ENCODE peak calls at places on chromosomes 13 and 19, in nine cellular contexts. U, C, N, A, R, H, E, M and P are unnamed samples.

GRCh38 chr13:68063181-68063580 is 833.0 kb upstream of the PCDH9 start:
- DNase-seq in A (no peak), R (no peak), M (no peak), C (no peak), U (no peak), N (no peak), H (no peak), E (no peak), P (no peak)

GRCh38 chr13:44307255-44307654 is 66.4 kb upstream of the SERP2 start:
- DNase-seq in N (no peak), H (no peak), C (no peak), A (no peak), U (no peak), M (no peak), R (no peak), E (no peak), P (no peak)

GRCh38 chr13:98890186-98890585 is 87.7 kb downstream of the DOCK9 start:
- DNase-seq in E (no peak), M (peak), U (no peak), H (peak), A (no peak), R (no peak), N (no peak), C (peak), P (no peak)

GRCh38 chr19:7459773-7460172 is 29.1 kb downstream of the PEX11G start:
- DNase-seq in N (no peak), H (no peak), M (no peak), C (no peak), A (no peak), R (no peak), U (no peak), E (no peak), P (no peak)

GRCh38 chr13:27952931-27953670 is 16.0 kb downstream of the CDX2 start:
- DNase-seq in E (no peak), M (no peak), U (no peak), A (no peak), C (no peak), H (no peak), N (no peak), R (no peak), P (no peak)

GRCh38 chr19:10292789-10293636 is 3.3 kb downstream of the ICAM5 start:
- DNase-seq in N (no peak), U (no peak), C (no peak), M (no peak), R (no peak), H (no peak), E (no peak), A (no peak), P (no peak)

GRCh38 chr13:50842246-50842645 is 1.2 kb downstream of the DLEU7 start:
- DNase-seq in R (no peak), N (no peak), C (no peak), E (no peak), A (no peak), H (peak), M (no peak), U (no peak), P (no peak)

GRCh38 chr19:35549174-35549788 is 3.9 kb downstream of the TMEM147 start:
- DNase-seq in R (peak), U (no peak), E (peak), C (peak), A (peak), N (peak), M (peak), H (peak), P (no peak)

GRCh38 chr13:113536461-113537110 is 46.1 kb upstream of the DCUN1D2 start:
- DNase-seq in R (no peak), U (no peak), A (no peak), H (no peak), E (no peak), M (no peak), C (no peak), N (no peak), P (no peak)

GRCh38 chr13:95226932-95227718 is 74.1 kb downstream of the ABCC4 start:
- DNase-seq in N (no peak), M (no peak), R (no peak), U (no peak), C (no peak), A (no peak), E (no peak), H (no peak), P (no peak)

GRCh38 chr13:39538826-39539555 is 64.0 kb downstream of the LHFPL6 start:
- DNase-seq in R (no peak), N (peak), A (no peak), C (no peak), H (no peak), U (no peak), E (peak), M (no peak), P (no peak)

GRCh38 chr13:65932587-65933239 is 1297.4 kb downstream of the PCDH9 start:
- DNase-seq in U (no peak), A (no peak), C (no peak), N (no peak), M (no peak), E (no peak), H (peak), R (no peak), P (no peak)

GRCh38 chr13:101467415-101467814 is 14.9 kb downstream of the ITGBL1 start:
- DNase-seq in N (no peak), H (no peak), M (no peak), A (no peak), C (no peak), R (no peak), E (no peak), U (no peak), P (no peak)

GRCh38 chr13:76637651-76638111 is 248.5 kb downstream of the KCTD12 start:
- DNase-seq in R (no peak), H (no peak), E (no peak), M (peak), A (no peak), N (no peak), U (no peak), C (no peak), P (no peak)

GRCh38 chr13:87123987-87124784 is 547.0 kb upstream of the SLITRK5 start:
- DNase-seq in A (no peak), E (no peak), U (no peak), M (peak), H (peak), C (no peak), R (no peak), N (no peak), P (no peak)

GRCh38 chr19:45508931-45509691 is 1.8 kb downstream of the VASP start:
- DNase-seq in H (peak), C (peak), A (peak), E (peak), M (peak), N (no peak), R (peak), U (no peak), P (peak)

GRCh38 chr13:52744842-52745241 is 5.2 kb upstream of the CNMD start:
- DNase-seq in R (no peak), H (no peak), C (no peak), E (no peak), M (no peak), A (no peak), U (no peak), N (no peak), P (no peak)

GRCh38 chr13:20594276-20594675 is 27.3 kb downstream of the IFT88 start:
- DNase-seq in N (no peak), R (no peak), M (no peak), A (no peak), U (no peak), C (no peak), E (no peak), H (no peak), P (no peak)

GRCh38 chr19:6570754-6571153 is 20.2 kb downstream of the CD70 start:
- DNase-seq in E (no peak), A (no peak), U (no peak), C (no peak), M (no peak), N (no peak), H (no peak), R (no peak), P (no peak)

GRCh38 chr19:33795370-33796163 is 1.1 kb upstream of the KCTD15 start:
- DNase-seq in H (peak), R (peak), N (peak), A (peak), M (peak), C (peak), E (peak), U (no peak), P (peak)

GRCh38 chr13:20814224-20814910 is 40.6 kb upstream of the EEF1AKMT1 start:
- DNase-seq in M (peak), E (no peak), A (peak), H (peak), U (no peak), N (peak), R (no peak), C (peak), P (peak)

GRCh38 chr13:31747966-31748365 is 8.6 kb downstream of the RXFP2 start:
- DNase-seq in N (no peak), E (no peak), C (no peak), M (no peak), H (no peak), U (no peak), A (no peak), R (no peak), P (no peak)

GRCh38 chr19:34173145-34173956 is 1.0 kb downstream of the LSM14A start:
- DNase-seq in N (no peak), M (peak), U (no peak), A (peak), E (peak), H (peak), C (peak), R (peak), P (peak)

GRCh38 chr19:13883665-13884064 is 6.7 kb downstream of the NANOS3 start:
- DNase-seq in H (peak), E (no peak), A (no peak), U (no peak), M (no peak), R (no peak), C (no peak), N (no peak), P (no peak)

GRCh38 chr13:40784540-40784939 is 4.9 kb upstream of the SLC25A15 start:
- DNase-seq in R (no peak), M (no peak), C (no peak), E (no peak), A (no peak), N (no peak), H (no peak), U (no peak), P (no peak)

GRCh38 chr19:38838208-38838985 is 6.8 kb upstream of the ECH1 start:
- DNase-seq in R (no peak), E (no peak), N (no peak), A (no peak), C (no peak), U (no peak), H (peak), M (no peak), P (no peak)

GRCh38 chr19:35901854-35902661 is at the start of gene HCST:
- DNase-seq in R (no peak), U (no peak), E (no peak), H (no peak), M (peak), C (no peak), N (no peak), A (no peak), P (no peak)

GRCh38 chr13:51347099-51347498 is 7.6 kb downstream of the SERPINE3 start:
- DNase-seq in H (no peak), A (no peak), U (no peak), N (no peak), C (no peak), M (no peak), R (no peak), E (no peak), P (no peak)

GRCh38 chr19:18908917-18909619 is 10.1 kb downstream of the COPE start:
- DNase-seq in R (no peak), M (no peak), E (no peak), A (no peak), U (no peak), H (no peak), C (no peak), N (no peak), P (no peak)

GRCh38 chr13:109130093-109130835 is 500.9 kb downstream of the MYO16 start:
- DNase-seq in N (no peak), M (no peak), R (no peak), C (no peak), A (no peak), U (no peak), E (no peak), H (no peak), P (no peak)

GRCh38 chr19:48900477-48901452 is 653 bp downstream of the NUCB1 start:
- DNase-seq in N (no peak), R (no peak), U (no peak), H (no peak), E (no peak), C (no peak), M (peak), A (peak), P (no peak)

GRCh38 chr13:19587635-19588300 is 26.4 kb upstream of the TPTE2 start:
- DNase-seq in H (peak), E (peak), C (no peak), U (no peak), N (no peak), M (peak), R (no peak), A (peak), P (no peak)

GRCh38 chr19:45554481-45554880 is 30.1 kb downstream of the OPA3 start:
- DNase-seq in R (no peak), C (no peak), A (no peak), U (no peak), N (no peak), H (no peak), E (no peak), M (no peak), P (no peak)

GRCh38 chr19:9996541-9996940 is 13.8 kb downstream of the COL5A3 start:
- DNase-seq in N (no peak), H (no peak), M (no peak), E (no peak), A (no peak), C (no peak), U (no peak), R (no peak), P (no peak)